ENCODE peak calls at places on chromosomes 5 and 9, in seven cellular contexts. Y is caudate nucleus, D is MM.1S, R is GM23248, Z is mesendoderm, A is GM23338, I is psoas muscle. U is an unnamed sample.

GRCh38 chr5:32909207-32909606 is 198.1 kb downstream of the NPR3 start:
- DNase-seq in Z (no peak), R (peak), D (no peak), A (no peak), Y (no peak), I (no peak), U (no peak)

GRCh38 chr5:32076699-32077695 is 97.1 kb downstream of the GOLPH3 start:
- DNase-seq in I (peak), A (peak), D (peak), Z (peak), Y (no peak), R (peak), U (no peak)

GRCh38 chr5:1494780-1495524 is 28.8 kb downstream of the LPCAT1 start:
- DNase-seq in I (no peak), Y (no peak), A (no peak), D (no peak), Z (no peak), R (no peak), U (no peak)

GRCh38 chr9:100718717-100719116 is 140.8 kb downstream of the CAVIN4 start:
- DNase-seq in R (no peak), I (no peak), A (no peak), D (no peak), Z (no peak), Y (no peak), U (no peak)

GRCh38 chr5:177116631-177117373 is 16.8 kb upstream of the NSD1 start:
- DNase-seq in Y (peak), Z (peak), A (peak), I (peak), R (peak), D (no peak), U (no peak)

GRCh38 chr9:130570200-130570599 is 9.2 kb upstream of the FUBP3 start:
- DNase-seq in I (no peak), Z (no peak), A (no peak), R (peak), D (no peak), Y (no peak), U (no peak)

GRCh38 chr5:26582350-26583040 is 455.9 kb downstream of the CDH9 start:
- DNase-seq in Y (no peak), R (peak), I (no peak), Z (no peak), A (no peak), D (no peak), U (peak)

GRCh38 chr9:76034049-76034448 is 143.6 kb downstream of the PCSK5 start:
- DNase-seq in I (no peak), A (no peak), R (no peak), Z (no peak), D (no peak), Y (no peak), U (no peak)

GRCh38 chr5:14108170-14108996 is 34.8 kb upstream of the TRIO start:
- DNase-seq in I (peak), R (peak), Y (peak), D (peak), Z (peak), A (peak), U (peak)

GRCh38 chr5:58934629-58935097 is 351.8 kb downstream of the RAB3C start:
- DNase-seq in I (no peak), R (peak), Y (no peak), A (no peak), D (no peak), Z (no peak), U (no peak)

DNA sequence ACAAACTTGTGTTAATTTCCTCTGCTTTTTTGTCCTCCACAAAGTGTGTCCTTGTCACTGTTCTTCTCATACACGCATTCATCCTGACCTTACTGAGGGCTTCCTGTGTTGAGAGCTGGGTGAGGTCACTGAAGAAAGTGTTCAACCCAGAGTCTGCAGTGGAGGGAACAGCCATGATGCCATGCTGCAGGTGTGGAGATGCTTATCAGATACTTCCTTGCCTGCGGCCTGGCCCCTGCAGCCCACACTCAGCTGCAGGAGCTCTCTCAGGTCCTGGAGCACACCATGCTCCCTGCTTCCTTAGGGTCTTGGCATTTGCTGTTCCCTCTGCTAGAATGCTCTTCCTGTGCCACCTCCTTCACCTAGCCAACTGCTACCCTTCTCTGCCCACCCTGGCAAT is 108.1 kb upstream of the SPRY4 start:
- DNase-seq in Z (peak), I (no peak), Y (no peak), A (no peak), R (no peak), D (no peak), U (no peak)
- H3K27ac ChIP-seq in Z (no peak), I (no peak), Y (no peak), A (no peak), R (no peak), D (no peak), U (no peak)

DNA sequence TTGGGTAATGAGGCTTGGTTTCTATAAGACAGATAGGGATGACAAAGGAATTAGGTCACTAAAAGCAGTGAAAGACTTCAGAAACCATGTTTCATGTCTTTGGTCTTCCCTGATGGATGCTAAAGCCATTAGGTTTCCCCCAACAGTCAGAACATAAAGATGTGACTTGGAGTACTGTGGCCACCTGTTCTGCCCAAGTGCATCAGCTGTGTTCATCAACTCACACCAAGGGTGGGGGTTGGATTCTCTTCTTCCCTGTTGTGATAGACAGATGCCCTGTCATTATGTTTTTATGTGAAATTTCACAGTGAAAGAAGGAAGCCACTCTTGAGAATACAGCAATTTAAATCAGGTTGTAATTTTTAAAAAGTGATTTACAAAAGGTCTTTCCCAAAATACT is 196.8 kb downstream of the SH3GL2 start:
- DNase-seq in Y (no peak), D (no peak), A (no peak), I (no peak), Z (no peak), R (no peak), U (no peak)
- H3K27ac ChIP-seq in Y (no peak), D (no peak), A (no peak), I (no peak), Z (no peak), R (no peak), U (no peak)

GRCh38 chr5:143543358-143544255 is 140.1 kb upstream of the NR3C1 start:
- DNase-seq in A (peak), Z (peak), R (peak), Y (no peak), I (no peak), D (no peak), U (no peak)
- H3K27ac ChIP-seq in A (no peak), Z (no peak), R (peak), Y (no peak), I (peak), D (no peak), U (no peak)

DNA sequence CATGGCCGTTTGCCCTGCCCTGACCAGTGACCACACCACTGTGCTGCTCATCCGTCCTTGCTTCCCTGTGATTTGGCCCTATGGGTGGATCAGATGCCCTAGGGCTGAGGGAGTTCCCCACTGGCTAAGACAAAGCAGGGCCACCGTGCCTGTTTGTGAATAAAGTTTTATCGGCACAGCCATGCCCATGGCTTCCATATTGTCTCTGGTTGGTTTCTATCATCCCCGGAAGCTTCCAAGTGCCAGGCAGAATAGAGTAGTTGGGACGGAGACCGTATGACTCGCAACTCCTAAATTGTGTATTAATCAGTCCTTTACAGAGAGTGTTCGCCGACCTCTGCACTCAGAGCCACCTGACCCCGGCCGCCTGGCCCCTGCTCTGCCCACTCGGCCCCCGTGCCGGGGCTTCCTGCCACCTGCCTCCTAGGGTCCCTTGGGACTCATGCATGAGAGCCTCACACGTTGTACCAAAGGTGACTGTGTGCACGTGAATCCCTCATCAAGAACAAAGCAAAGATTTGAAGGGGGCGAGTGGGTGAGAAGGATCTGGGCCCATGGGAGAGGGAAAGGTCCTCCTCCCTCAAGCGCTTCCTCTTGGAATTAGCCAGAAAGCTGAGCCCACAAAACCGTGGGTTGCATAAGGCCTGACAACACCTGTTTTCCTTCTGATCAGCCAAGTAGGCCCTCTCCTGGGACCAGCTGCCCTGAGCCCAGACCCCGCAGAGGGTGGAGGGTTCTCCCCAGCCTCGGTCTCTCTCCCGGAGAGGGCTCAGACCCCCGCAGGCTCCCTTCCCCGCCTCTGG is 11.7 kb upstream of the FCN2 start:
- DNase-seq in D (no peak), R (no peak), Y (no peak), Z (no peak), I (no peak), A (no peak), U (no peak)
- H3K27ac ChIP-seq in D (no peak), R (no peak), Y (no peak), Z (no peak), I (no peak), A (no peak), U (no peak)

DNA sequence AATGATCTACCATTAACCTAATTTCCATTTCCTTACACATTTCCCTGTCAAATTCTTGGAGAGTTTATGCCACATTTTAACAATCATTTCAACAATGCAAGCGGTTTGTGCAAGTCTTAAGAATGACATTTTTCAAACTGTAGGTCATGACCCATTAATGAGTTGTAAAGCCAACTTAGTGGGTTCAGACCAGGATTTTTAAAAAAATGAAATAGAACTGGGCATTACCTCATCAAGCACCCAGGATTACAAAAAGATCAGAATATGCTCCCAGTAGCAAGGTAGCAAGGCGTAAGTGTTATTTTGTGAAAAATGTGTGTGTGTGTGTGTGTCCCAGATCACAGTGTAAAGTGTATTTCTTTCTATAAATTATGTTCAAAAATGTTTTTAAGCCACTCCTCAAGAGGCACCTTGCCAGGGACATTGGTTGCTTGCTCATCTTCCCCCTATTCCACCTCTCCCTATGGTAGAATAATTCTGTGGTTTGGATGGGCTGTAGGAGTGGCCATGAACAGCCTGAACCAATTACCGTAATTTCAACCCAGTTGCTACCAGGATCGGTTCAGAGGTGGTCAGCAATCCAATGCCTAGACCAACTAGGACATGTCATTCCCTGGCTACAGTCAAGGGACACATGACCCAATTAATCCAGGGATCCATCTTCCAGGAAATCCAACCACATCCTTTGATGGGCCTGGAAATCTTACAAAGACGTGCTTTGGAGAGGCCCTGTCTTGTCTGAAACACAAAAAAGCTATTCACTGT is 14.4 kb upstream of the TGFBR1 start:
- DNase-seq in Y (no peak), I (no peak), R (peak), Z (no peak), D (no peak), A (no peak), U (no peak)
- H3K27ac ChIP-seq in Y (no peak), I (no peak), R (peak), Z (no peak), D (no peak), A (no peak), U (no peak)

GRCh38 chr5:139458580-139459407 is 3.7 kb downstream of the ECSCR start:
- DNase-seq in R (peak), D (no peak), Z (no peak), I (no peak), Y (no peak), A (no peak), U (no peak)
- H3K27ac ChIP-seq in R (peak), D (no peak), Z (no peak), I (peak), Y (no peak), A (no peak), U (no peak)

DNA sequence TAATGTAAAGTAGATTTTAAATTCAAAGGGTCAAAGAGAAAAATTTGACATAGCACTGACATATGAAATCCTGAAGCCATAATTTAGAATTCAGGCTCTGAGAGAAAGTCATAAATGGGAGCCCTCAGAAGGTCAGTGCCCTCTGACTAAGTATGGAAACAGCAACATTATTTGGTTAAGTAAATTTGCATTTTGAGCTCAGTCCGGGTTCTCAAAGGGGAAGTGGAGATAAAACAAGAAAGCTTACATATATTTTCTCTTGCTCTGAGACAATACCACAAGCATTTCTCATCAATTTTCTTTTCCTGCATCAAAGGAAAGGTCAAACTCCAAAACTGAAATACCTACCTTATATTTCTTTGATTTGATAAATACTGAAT is 348.0 kb downstream of the SEMA5A start:
- DNase-seq in Y (no peak), A (no peak), I (no peak), D (peak), R (peak), Z (no peak), U (no peak)
- H3K27ac ChIP-seq in Y (no peak), A (no peak), I (no peak), D (no peak), R (no peak), Z (no peak), U (no peak)

U was measured in SK-N-MC.